ENCODE peak calls at places on chromosome 19, in six cellular contexts. B is cardiac muscle cell, E is left lung, X is HAP-1, N is ascending aorta, V is A673. G is an unnamed sample.

GRCh38 chr19:40217027-40217810 is 965 bp downstream of the TTC9B start:
- DNase-seq in B (no peak), E (peak), X (no peak), N (no peak), V (peak), G (peak)

GRCh38 chr19:41595258-41595889 is 19.4 kb downstream of the CEACAM21 start:
- DNase-seq in B (peak), E (no peak), X (peak), N (no peak), V (peak), G (no peak)

GRCh38 chr19:611506-611869 is 21.8 kb downstream of the HCN2 start:
- DNase-seq in B (peak), E (no peak), X (no peak), N (no peak), V (peak), G (no peak)

GRCh38 chr19:56295531-56296455 is 18.8 kb downstream of the ZSCAN5A start:
- DNase-seq in B (no peak), E (no peak), X (no peak), N (no peak), V (no peak), G (no peak)

GRCh38 chr19:18961767-18962423 is 20.9 kb upstream of the HOMER3 start:
- DNase-seq in B (no peak), E (no peak), X (no peak), N (no peak), V (no peak), G (no peak)

GRCh38 chr19:7775761-7776160 is 12.7 kb downstream of the CLEC4M start:
- DNase-seq in B (no peak), E (no peak), X (no peak), N (no peak), V (no peak), G (no peak)

GRCh38 chr19:41327499-41328156 is 17.7 kb downstream of the CCDC97 start:
- DNase-seq in B (peak), E (peak), X (no peak), N (peak), V (no peak), G (peak)

GRCh38 chr19:4232614-4233281 is 3.4 kb downstream of the EBI3 start:
- DNase-seq in B (no peak), E (no peak), X (no peak), N (no peak), V (no peak), G (no peak)

GRCh38 chr19:16571689-16572331 is 405 bp downstream of the SLC35E1 start:
- DNase-seq in B (peak), E (peak), X (no peak), N (no peak), V (peak), G (no peak)

GRCh38 chr19:39197808-39198207 is 1.0 kb downstream of the NCCRP1 start:
- DNase-seq in B (no peak), E (no peak), X (no peak), N (no peak), V (no peak), G (no peak)

DNA sequence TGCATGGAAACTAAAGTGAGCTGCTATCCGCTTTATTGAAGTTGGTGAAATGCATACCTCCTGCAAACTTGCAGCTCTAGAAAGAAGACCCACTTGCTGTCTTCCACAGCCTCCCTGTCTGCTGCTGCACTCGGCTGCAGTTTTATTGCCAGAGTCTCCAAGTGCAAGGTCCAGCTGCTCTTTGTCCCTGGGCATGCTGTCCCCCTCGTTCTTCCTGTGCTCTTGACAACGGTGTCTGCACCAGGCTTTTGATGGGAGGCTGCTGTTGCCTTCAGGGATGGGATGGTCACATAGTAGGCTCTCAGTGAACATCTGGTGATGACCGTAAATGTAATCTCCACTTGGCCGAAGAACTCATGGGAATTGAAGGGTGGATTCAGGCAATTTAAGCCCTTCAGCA is 31.4 kb downstream of the ZNF536 start:
- DNase-seq in B (no peak), E (no peak), X (no peak), N (no peak), V (no peak), G (no peak)
- H3K4me3 ChIP-seq in B (no peak), E (no peak), X (no peak), N (no peak), V (no peak), G (no peak)

DNA sequence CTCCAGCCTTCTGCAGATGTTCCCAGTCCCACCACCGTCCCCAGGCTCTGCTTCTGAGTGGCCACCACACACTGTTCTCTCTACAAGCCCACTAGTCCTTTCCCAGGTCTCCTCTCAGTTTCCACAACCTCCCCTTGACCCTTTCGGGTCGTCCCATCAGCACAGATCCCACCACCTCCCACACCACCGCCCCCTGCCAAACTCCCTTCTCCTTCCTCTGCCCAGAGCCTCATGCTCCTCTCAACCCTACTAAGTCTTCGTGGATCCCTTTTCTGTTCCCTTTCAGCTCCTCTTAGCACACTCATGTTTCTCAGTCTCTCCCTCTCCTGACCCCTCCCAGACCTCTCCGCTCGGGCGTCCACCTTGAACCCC is 1.9 kb downstream of the NAPA start:
- DNase-seq in B (no peak), E (no peak), X (no peak), N (no peak), V (no peak), G (no peak)
- H3K4me3 ChIP-seq in B (no peak), E (no peak), X (no peak), N (no peak), V (no peak), G (peak)

DNA sequence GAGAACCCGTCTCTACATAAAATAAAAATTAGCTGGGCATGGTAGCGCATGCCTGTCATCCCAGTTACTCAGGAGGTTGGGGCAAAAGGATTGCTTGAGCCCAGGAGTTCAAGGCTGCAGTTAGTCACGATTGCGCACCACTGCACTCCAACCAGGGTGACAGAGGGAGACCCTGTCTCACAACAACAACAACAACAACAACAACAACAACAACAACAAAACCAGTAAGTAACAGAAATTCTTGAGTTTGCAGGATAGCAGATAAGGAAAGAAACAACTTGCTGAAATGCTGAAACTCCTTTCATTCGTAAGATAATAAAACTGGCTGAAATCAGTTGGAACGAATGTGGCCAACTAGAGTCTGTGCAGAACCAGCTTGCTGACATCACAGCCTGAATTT is 23.1 kb upstream of the URI1 start:
- DNase-seq in B (no peak), E (no peak), X (no peak), N (no peak), V (no peak), G (no peak)
- H3K4me3 ChIP-seq in B (no peak), E (no peak), X (no peak), N (no peak), V (no peak), G (no peak)

DNA sequence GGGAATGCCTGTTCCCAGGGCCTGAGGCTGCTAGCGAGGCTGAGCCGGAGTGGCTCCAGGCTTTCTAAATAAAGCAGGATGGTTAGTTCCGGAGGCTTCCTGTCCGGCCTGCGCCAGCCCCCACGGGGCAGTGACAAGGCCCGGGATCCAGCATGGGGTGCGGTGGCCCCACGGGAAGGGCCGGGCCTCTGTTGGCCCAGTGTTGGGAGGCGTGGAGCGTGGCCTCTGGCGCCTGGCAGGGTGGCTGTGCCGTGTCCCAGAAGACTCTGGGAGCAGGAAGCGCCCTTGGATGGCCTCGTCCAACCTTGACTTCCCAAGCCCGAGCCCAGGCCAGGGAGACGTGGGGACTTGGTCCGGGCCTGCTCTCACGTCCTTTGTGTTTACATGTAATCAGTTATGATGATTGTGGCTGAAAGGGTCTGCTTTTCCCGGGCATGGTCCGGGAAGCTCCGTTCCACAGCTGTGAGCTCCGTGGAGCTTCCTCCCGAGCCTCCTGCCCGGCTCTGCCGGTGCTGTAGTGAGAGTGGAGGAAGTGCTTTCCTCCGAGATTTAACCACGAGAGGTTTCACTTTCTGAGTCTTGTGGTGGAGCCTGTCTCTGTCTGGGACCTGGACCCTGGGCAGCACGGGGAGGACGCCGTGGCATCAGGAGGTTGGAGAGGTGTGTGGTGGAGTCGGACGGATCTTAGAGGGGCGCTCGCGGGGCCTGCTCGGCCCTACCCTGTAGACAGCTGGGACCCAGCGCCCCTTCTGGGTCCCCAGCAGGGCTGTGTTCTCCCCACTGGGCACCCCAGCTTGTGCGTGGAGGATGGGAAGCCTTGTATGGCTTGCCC is 4.6 kb downstream of the GNA11 start:
- DNase-seq in B (peak), E (peak), X (no peak), N (peak), V (no peak), G (peak)
- H3K4me3 ChIP-seq in B (no peak), E (peak), X (no peak), N (peak), V (no peak), G (peak)

DNA sequence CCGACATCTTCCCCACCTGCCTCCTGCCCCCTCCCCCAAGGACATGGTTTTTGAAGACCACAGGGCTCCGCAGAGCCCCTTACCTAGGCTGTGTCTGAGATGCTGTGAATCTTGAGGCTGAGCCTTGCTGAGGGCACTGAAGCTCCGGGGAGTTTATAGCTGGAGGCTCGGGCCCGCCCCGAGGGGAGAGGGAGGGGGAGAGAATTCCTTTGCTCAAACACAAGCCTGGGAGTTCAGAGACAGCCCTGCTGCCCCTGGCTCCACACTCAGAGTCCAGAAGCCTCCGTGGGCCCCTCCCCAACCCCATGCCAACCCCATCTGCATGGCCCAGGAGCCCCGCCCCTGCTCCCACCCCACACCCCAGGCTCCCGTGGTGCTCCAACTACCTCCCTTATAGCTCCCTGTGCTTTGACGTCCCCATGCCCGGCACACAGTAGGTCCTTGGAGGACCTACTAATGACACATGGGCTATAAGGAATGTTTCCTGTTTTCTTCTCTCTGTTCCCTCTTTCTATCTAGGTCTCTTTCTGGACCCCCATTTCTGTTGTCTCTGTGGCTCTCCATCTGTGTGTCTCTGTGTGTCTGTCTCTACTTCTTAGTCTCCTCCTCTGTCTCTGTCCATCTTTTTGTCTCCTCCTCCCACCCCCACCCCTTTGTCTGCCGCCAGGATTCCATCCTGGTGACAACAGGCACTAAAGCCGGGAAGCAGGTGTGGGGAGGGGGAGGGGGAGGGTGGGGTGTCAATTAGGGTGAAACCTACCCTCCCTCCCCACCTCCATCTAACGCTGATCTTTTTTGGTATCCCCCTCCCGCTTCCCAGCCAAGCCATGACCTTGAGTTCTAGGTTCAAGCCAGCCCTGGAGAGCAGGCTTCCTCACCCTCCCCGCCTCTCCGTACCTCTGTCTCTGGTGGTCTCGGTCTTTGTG is at the start of gene TNNT1:
- DNase-seq in B (no peak), E (no peak), X (no peak), N (no peak), V (peak), G (peak)
- H3K4me3 ChIP-seq in B (no peak), E (no peak), X (no peak), N (no peak), V (no peak), G (no peak)

GRCh38 chr19:11452814-11453335 is 17.4 kb downstream of the PRKCSH start:
- DNase-seq in B (no peak), E (no peak), X (no peak), N (no peak), V (no peak), G (no peak)
- H3K4me3 ChIP-seq in B (no peak), E (no peak), X (no peak), N (no peak), V (no peak), G (no peak)

GRCh38 chr19:48868196-48868886 is at the start of gene PLEKHA4:
- DNase-seq in B (peak), E (peak), X (no peak), N (peak), V (peak), G (peak)
- H3K4me3 ChIP-seq in B (no peak), E (peak), X (no peak), N (peak), V (peak), G (peak)

GRCh38 chr19:32619051-32619685 is 38.2 kb downstream of the PDCD5 start:
- DNase-seq in B (no peak), E (no peak), X (no peak), N (no peak), V (no peak), G (no peak)
- H3K4me3 ChIP-seq in B (no peak), E (no peak), X (no peak), N (no peak), V (no peak), G (no peak)